ENCODE peak calls at places on chromosomes 12 and 14, in five cellular contexts. M, H, B, X and P are unnamed samples. For H3K27me3 and H3K4me1, the result is how much of the 10 kb centered on the place peaks cover.

GRCh38 chr12:32603858-32604257 is 75.2 kb upstream of the DNM1L start:
- DNase-seq in M (peak), H (no peak), B (peak), X (no peak), P (no peak)

GRCh38 chr14:75539562-75540478 is 17.6 kb downstream of the BATF start:
- DNase-seq in M (no peak), H (no peak), B (no peak), X (no peak), P (peak)

GRCh38 chr12:25189656-25190055 is 5.3 kb downstream of the DNAI7 start:
- DNase-seq in M (no peak), H (no peak), B (no peak), X (no peak), P (no peak)

GRCh38 chr12:49054096-49054495 is 6.5 kb downstream of the KMT2D start:
- DNase-seq in M (no peak), H (no peak), B (no peak), X (no peak), P (no peak)

GRCh38 chr12:90831712-90832111 is 123.3 kb downstream of the CCER1 start:
- DNase-seq in M (no peak), H (no peak), B (no peak), X (no peak), P (no peak)

GRCh38 chr12:45343269-45344051 is 127.6 kb downstream of the ANO6 start:
- DNase-seq in M (peak), H (no peak), B (peak), X (no peak), P (no peak)

GRCh38 chr12:6536894-6537579 is 2.7 kb downstream of the GAPDH start:
- DNase-seq in M (no peak), H (no peak), B (no peak), X (peak), P (no peak)

GRCh38 chr14:64218344-64219240 is 75.6 kb downstream of the ESR2 start:
- DNase-seq in M (no peak), H (peak), B (no peak), X (no peak), P (no peak)

GRCh38 chr12:15962760-15963159 is 51.6 kb downstream of the DERA start:
- DNase-seq in M (no peak), H (no peak), B (peak), X (no peak), P (no peak)

GRCh38 chr12:115354007-115354452 is 670.1 kb upstream of the TBX3 start:
- DNase-seq in M (peak), H (no peak), B (peak), X (no peak), P (no peak)
- H3K27ac ChIP-seq in M (peak), H (no peak), B (peak), X (no peak), P (no peak)

DNA sequence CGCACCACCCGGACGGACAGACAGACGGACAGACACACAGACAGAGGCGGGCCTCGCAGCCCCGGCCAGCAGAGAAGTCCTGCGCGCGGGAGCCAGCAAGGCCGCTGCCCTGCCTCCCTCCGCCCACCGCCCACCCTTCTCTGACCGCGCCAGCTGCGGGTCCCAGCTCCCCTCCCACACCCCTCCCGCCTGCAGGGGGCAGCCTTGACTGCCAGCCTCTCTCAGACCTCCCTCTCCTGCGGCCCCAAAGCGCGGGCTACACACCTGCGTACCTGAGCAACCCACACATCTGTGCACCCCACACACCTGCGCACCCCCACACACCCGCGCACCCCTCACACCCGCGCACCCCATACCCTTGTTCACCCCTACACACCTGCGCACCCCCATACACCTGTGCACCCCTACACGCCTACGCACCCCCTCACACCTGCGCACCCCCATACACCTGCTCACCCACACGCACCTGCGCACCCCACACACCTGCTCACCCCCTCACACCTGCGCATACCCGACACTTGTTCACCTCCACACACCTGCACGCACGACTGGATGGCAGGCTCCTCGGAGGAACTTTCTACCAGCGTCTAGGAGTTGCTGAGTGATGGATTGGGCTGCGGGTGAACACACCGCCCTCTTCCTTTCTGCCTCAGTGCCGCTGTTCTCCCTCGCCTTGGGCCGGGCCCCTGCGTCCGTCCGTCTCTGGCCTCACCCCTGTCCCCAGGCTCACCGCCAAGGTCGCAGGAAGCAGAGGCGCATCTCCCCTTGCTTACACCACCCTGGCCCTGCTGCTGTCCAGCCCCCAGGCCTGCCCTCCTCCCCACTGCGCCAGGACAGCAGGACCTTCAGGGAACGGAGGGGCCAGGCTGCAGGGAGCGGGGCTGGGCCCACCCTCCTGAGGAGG is 20.8 kb upstream of the TMEM106C start:
- DNase-seq in M (no peak), H (no peak), B (no peak), X (peak), P (peak)
- H3K27me3 ChIP-seq in M (under half), H (under half), B (under half), X (under half), P (under half)

GRCh38 chr12:65188179-65188709 is 18.9 kb downstream of the LEMD3 start:
- DNase-seq in M (peak), H (no peak), B (no peak), X (no peak), P (no peak)
- H3K4me1 ChIP-seq in M (under half), H (under half), B (under half), X (under half), P (under half)

GRCh38 chr14:24310666-24311604 is at the start of gene LTB4R:
- DNase-seq in M (peak), H (no peak), B (no peak), X (no peak), P (peak)
- H3K27ac ChIP-seq in M (peak), H (no peak), B (no peak), X (no peak), P (peak)